ENCODE peak calls at places on chromosomes 1 and 21, in five cellular contexts. D is suprapubic skin, B is pancreas, Y is thoracic aorta, U is IMR-90. H is an unnamed sample. For H3K36me3 and H3K4me1, the result is how much of the 10 kb centered on the place peaks cover.

GRCh38 chr1:212656730-212657129 is 42.9 kb downstream of the BATF3 start:
- DNase-seq in Y (no peak), D (no peak), B (no peak), U (no peak), H (no peak)

GRCh38 chr1:20921285-20921684 is 134.2 kb upstream of the HP1BP3 start:
- DNase-seq in U (peak), B (no peak), Y (no peak), D (no peak), H (no peak)

GRCh38 chr1:169697769-169698168 is 13.7 kb downstream of the SELL start:
- DNase-seq in D (no peak), Y (no peak), U (no peak), B (no peak), H (no peak)

GRCh38 chr1:52002038-52002917 is 11.8 kb upstream of the RAB3B start:
- DNase-seq in U (peak), D (no peak), B (peak), Y (peak), H (no peak)

GRCh38 chr1:117339866-117340357 is 27.3 kb upstream of the MAN1A2 start:
- DNase-seq in Y (no peak), B (peak), D (no peak), U (peak), H (peak)

GRCh38 chr1:219523411-219523810 is 89.5 kb downstream of the ZC3H11B start:
- DNase-seq in D (no peak), Y (no peak), B (no peak), U (no peak), H (no peak)

GRCh38 chr1:13550663-13551062 is 33.0 kb upstream of the PDPN start:
- DNase-seq in B (no peak), D (no peak), U (no peak), Y (no peak), H (no peak)

GRCh38 chr1:24745711-24746582 is 700 bp downstream of the CLIC4 start:
- DNase-seq in U (peak), B (peak), D (peak), Y (peak), H (no peak)

GRCh38 chr1:31335007-31335406 is 37.9 kb downstream of the FABP3 start:
- DNase-seq in Y (no peak), U (peak), B (no peak), D (no peak), H (no peak)

GRCh38 chr21:31905444-31906400 is 32.9 kb downstream of the HUNK start:
- DNase-seq in Y (no peak), U (peak), B (no peak), D (no peak), H (no peak)

GRCh38 chr21:36820176-36821031 is 121.5 kb downstream of the SIM2 start:
- DNase-seq in B (no peak), U (no peak), Y (no peak), D (no peak), H (no peak)

GRCh38 chr1:90313756-90314155 is 318.8 kb downstream of the ZNF326 start:
- DNase-seq in Y (no peak), B (no peak), D (no peak), U (no peak), H (no peak)

GRCh38 chr1:83545450-83545849 is 453.5 kb downstream of the TTLL7 start:
- DNase-seq in Y (no peak), D (no peak), B (no peak), U (no peak), H (no peak)

GRCh38 chr1:43822040-43822439 is 111.6 kb upstream of the ARTN start:
- DNase-seq in U (peak), Y (peak), B (no peak), D (no peak), H (no peak)

GRCh38 chr1:26225033-26225831 is 8.8 kb upstream of the CEP85 start:
- DNase-seq in D (no peak), B (peak), U (no peak), Y (no peak), H (peak)

DNA sequence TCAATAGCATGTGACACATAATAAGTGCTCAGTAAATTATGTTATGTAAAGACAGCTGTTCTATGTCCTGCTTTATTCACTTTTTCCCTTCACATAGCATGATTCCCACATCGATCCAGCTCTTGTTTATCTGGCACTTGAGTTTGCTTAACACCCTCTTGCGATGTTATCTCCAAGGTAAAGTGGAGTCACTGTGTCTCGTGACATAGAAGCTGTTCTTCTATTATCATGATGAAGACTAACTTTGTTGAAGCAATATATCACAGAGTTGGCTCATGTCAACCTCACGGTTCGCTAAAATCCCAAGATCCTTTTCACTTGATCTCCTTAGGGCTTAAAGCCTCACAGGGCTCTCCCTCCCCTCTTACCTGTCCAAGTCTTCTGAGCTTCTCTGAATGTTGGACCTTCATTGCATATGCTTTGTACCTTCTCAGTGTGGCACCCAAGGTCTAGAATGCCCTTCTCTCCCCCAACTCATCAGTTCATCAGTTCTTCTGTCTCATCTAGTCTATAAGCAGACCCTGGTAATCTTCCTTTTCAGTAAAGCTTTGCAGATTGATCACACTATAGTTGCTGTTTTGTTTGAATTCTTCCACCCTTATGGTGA is 38.0 kb downstream of the PLXNA2 start:
- DNase-seq in U (no peak), Y (no peak), B (no peak), D (no peak), H (no peak)
- H3K36me3 ChIP-seq in U (under half), Y (under half), B (under half), D (under half), H (under half)

DNA sequence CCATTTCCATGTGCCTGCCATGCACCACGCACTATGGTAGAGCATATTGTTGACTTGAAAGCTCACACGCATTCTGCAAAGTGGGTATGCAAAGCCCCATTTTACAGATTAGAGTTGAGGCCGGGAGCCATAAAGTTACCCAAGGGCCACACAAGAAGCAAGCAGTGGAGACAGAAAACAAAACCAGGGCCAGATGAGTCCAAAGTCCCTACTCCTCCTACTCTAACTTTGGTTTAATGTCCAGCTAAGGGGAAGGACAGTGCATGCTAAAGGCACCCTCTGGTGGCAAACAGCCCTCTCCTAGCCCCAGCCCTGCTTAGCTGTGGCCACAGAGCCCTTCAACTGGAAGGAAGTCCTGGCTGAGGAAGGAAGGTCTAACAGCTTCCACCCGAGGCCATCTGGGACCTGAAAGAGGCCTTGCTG is 74.9 kb downstream of the SLC66A1 start:
- DNase-seq in B (no peak), D (no peak), Y (no peak), U (no peak), H (peak)
- H3K4me1 ChIP-seq in B (under half), D (half or more), Y (half or more), U (under half), H (under half)

GRCh38 chr1:200310824-200311223 is 99.0 kb downstream of the ZNF281 start:
- DNase-seq in Y (no peak), D (no peak), U (no peak), B (no peak), H (no peak)

GRCh38 chr1:200305806-200306205 is 104.0 kb downstream of the ZNF281 start:
- DNase-seq in B (no peak), U (no peak), Y (no peak), D (no peak), H (no peak)

GRCh38 chr1:200311256-200311655 is 98.6 kb downstream of the ZNF281 start:
- DNase-seq in D (no peak), B (no peak), U (peak), Y (no peak), H (no peak)

GRCh38 chr1:200306954-200307754 is 102.7 kb downstream of the ZNF281 start:
- DNase-seq in B (no peak), D (no peak), Y (no peak), U (peak), H (peak)

DNA sequence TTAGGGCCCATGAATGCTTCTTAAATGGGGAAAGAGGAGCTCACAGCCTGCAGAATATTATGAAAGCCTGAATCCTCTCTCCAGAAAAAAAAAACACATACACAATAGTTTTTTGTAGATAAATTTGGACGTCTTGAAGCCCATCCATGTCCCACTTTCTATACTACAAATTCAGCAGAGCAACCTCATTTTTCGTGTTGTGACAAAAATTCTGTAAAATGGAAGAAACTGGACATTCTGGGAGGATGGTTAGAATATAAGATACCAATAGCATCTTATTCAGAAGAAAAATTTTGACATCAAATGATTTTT is 102.1 kb downstream of the ZNF281 start:
- DNase-seq in Y (no peak), B (no peak), D (no peak), U (no peak), H (no peak)
- TF ChIP-seq CTCF in Y (no peak), B (no peak), D (no peak), U (no peak), H (no peak)

GRCh38 chr1:35836734-35837133 is 28.9 kb downstream of the AGO4 start:
- DNase-seq in B (no peak), U (no peak), D (no peak), Y (no peak), H (no peak)

GRCh38 chr1:35834218-35834617 is 26.4 kb downstream of the AGO4 start:
- DNase-seq in U (no peak), Y (no peak), B (no peak), D (no peak), H (no peak)

GRCh38 chr1:35832515-35832914 is 24.7 kb downstream of the AGO4 start:
- DNase-seq in B (no peak), Y (no peak), D (no peak), U (peak), H (no peak)

GRCh38 chr1:35833424-35833823 is 25.6 kb downstream of the AGO4 start:
- DNase-seq in U (no peak), Y (no peak), B (no peak), D (no peak), H (no peak)

DNA sequence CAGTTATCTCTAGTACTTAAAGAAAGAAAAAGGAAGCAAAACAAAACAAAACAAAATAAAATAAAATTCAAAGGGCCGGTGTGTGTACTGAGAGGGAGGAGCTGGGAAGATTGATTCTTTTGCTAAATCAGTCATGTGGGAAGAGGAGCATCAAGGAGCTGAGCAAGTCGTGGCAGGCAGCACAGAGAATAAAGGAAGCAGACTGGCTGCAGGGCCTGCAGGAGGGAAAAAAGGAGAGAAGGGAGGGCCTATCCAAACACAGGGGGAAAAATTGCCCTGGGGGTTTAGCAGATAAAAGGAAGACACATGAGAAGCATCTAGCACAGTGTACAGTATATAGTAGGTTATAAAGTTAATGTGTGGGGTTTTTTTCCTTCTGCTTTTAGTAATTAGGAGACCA is 27.6 kb downstream of the AGO4 start:
- DNase-seq in B (no peak), U (no peak), D (no peak), Y (no peak), H (no peak)
- H3K36me3 ChIP-seq in B (under half), U (under half), D (half or more), Y (half or more), H (under half)

DNA sequence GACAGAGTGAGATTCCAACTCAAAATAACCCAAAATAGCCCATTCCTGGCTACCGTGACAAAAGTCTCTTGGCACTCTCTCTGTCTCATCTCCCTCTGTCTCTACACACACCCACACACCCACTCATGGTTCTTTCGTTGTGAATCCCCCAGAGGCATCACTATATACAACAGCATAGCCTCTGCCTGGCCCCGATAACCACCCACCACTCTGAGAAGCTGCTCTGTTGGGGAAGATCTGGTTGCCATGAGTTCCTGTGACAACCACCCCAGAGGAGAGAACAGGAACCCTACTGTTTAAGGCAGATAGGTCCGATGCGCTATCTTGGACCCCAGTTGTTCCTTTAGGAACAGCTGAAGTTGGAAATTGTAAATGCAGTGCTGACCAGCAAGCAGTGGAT is 70.4 kb upstream of the LYST start:
- DNase-seq in U (no peak), Y (no peak), B (no peak), D (no peak), H (no peak)
- H3K4me1 ChIP-seq in U (under half), Y (under half), B (under half), D (half or more), H (under half)

DNA sequence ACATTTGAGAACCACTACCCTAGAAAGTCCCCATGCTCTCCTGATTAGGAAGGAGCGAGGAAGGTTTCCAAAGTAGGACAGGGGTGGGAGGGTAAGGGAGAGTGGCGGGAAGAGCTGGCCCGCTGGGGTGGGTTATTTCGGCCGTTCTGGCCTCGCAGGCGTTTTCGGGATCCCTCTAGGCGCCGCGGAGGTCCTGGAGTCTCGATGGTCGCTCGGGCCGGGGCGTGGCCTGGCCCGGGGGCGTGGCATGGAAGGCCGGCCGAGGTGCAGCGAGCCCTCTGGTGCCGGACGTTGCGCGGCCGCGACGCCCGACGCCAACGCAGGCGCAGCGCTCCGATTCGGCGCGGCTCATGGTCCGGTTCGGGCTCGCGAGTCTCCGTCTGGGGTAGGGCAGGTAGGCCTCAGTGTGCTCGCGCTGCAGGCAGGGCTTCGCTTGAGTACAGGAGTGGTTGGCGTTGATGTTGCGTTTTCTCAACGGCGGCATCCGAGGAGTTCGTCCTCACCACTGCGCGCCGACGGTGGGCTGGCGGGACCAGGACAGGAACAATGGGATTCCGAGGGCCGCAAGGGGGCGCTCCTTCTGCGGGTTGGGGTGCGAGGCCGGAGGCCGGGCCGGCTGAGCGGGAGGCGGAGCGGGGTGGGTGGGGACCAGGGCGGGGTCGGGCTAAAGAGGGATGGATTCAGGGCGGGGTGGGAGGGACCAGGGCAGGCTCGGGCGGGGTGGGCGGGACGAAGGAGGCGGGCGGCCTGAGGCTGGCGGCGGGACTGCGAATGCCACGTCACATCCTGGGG is at the start of gene PGBD2:
- DNase-seq in B (peak), Y (peak), U (peak), D (peak), H (peak)
- TF ChIP-seq CTCF in B (peak), Y (peak), U (peak), D (peak), H (peak)